ENCODE peak calls at places on chromosomes 11 and 22, in seven cellular contexts. Q is spleen, G is PC-3, I is right lobe of liver, Y is SJSA1, U is right cardiac atrium, X is choroid plexus epithelial cell. R is an unnamed sample.

GRCh38 chr22:45208993-45209838 is 31.5 kb downstream of the KIAA0930 start:
- DNase-seq in Q (peak; percentile 73), G (peak; percentile 46), I (no peak), Y (peak; percentile 92), U (no peak), X (peak; percentile 89), R (peak; percentile 85)

GRCh38 chr11:133659542-133660201 is 127.4 kb upstream of the OPCML start:
- DNase-seq in Q (no peak), G (no peak), I (no peak), Y (no peak), U (no peak), X (no peak), R (no peak)

GRCh38 chr22:17164392-17165024 is 5.4 kb upstream of the HDHD5 start:
- DNase-seq in Q (peak; percentile 19), G (no peak), I (no peak), Y (no peak), U (no peak), X (peak; percentile 10), R (no peak)

GRCh38 chr11:57432714-57433163 is 5.8 kb upstream of the SLC43A3 start:
- DNase-seq in Q (no peak), G (peak; percentile 66), I (no peak), Y (peak; percentile 62), U (no peak), X (peak; percentile 92), R (peak; percentile 96)

GRCh38 chr11:44024977-44025376 is 22.8 kb upstream of the ACCSL start:
- DNase-seq in Q (no peak), G (no peak), I (no peak), Y (no peak), U (no peak), X (no peak), R (no peak)

GRCh38 chr11:33636104-33636503 is 64.5 kb downstream of the C11orf91 start:
- DNase-seq in Q (no peak), G (peak; percentile 16), I (no peak), Y (no peak), U (no peak), X (peak; percentile 82), R (peak; percentile 39)

GRCh38 chr22:39253427-39254070 is 8.8 kb upstream of the PDGFB start:
- DNase-seq in Q (no peak), G (peak; percentile 82), I (no peak), Y (peak; percentile 88), U (peak; percentile 71), X (peak; percentile 82), R (peak; percentile 84)

GRCh38 chr22:41146573-41146972 is 54.2 kb downstream of the EP300 start:
- DNase-seq in Q (no peak), G (no peak), I (no peak), Y (no peak), U (no peak), X (peak; percentile 21), R (no peak)

GRCh38 chr22:35517769-35518530 is 22.7 kb upstream of the RASD2 start:
- DNase-seq in Q (no peak), G (peak; percentile 44), I (no peak), Y (no peak), U (no peak), X (no peak), R (no peak)

GRCh38 chr11:63239254-63239653 is 4.1 kb downstream of the SLC22A25 start:
- DNase-seq in Q (no peak), G (no peak), I (no peak), Y (no peak), U (no peak), X (no peak), R (no peak)

GRCh38 chr11:63243533-63243932 is at the start of gene SLC22A25:
- DNase-seq in Q (no peak), G (no peak), I (peak; percentile 87), Y (no peak), U (no peak), X (peak; percentile 1), R (no peak)

GRCh38 chr11:63242089-63242762 is 1.2 kb downstream of the SLC22A25 start:
- DNase-seq in Q (no peak), G (no peak), I (no peak), Y (no peak), U (no peak), X (no peak), R (no peak)

GRCh38 chr11:63240098-63240497 is 3.3 kb downstream of the SLC22A25 start:
- DNase-seq in Q (no peak), G (no peak), I (no peak), Y (no peak), U (no peak), X (no peak), R (no peak)

DNA sequence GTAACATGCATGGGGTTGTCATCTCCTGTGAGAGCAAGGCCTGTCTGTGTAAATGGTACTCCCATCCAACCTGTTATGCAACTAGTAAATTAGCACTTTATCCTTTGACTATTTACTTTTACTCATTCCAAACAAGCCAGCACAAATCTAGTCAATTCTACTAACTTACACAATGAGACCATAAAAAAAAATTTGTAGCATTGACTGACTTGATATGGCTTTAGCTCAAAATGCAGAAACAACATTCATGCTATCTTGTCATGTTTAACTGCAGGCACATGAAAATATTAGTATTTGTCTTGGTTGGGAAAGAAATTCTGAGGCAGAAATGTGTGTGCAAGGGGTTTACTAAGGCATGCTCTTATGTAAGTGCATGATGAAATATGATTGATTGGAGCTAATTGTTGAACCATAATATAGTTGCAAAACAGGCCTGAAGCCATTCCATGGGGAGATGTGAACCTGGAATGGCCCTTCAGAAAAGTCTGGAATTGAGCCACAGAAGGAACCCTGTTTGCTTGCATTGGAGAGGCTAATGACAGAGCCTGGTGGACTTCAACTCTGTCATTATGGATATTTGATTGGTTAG is 2.5 kb downstream of the SLC22A25 start:
- DNase-seq in Q (no peak), G (peak; percentile 7), I (peak; percentile 77), Y (no peak), U (no peak), X (no peak), R (no peak)
- H3K4me3 ChIP-seq in Q (no peak overlapping the region), G (no peak overlapping the region), I (peak overlapping the region; percentile 61), Y (no peak overlapping the region), U (no peak overlapping the region), X (no peak overlapping the region), R (no peak overlapping the region)

GRCh38 chr11:12114487-12115033 is 4.2 kb downstream of the MICAL2 start:
- DNase-seq in Q (no peak), G (no peak), I (no peak), Y (no peak), U (no peak), X (peak; percentile 84), R (peak; percentile 91)
- H3K4me3 ChIP-seq in Q (no peak overlapping the region), G (no peak overlapping the region), I (no peak overlapping the region), Y (no peak overlapping the region), U (no peak overlapping the region), X (peak overlapping the region; percentile 5), R (no peak overlapping the region)

GRCh38 chr11:69088676-69089146 is 40.0 kb downstream of the TPCN2 start:
- DNase-seq in Q (no peak), G (peak; percentile 93), I (peak; percentile 74), Y (peak; percentile 94), U (peak; percentile 66), X (peak; percentile 87), R (peak; percentile 81)
- H3K4me3 ChIP-seq in Q (no peak overlapping the region), G (peak overlapping the region; percentile 40), I (no peak overlapping the region), Y (no peak overlapping the region), U (no peak overlapping the region), X (peak overlapping the region; percentile 5), R (no peak overlapping the region)

GRCh38 chr11:4606231-4607015 is 1.6 kb downstream of the TRIM68 start:
- DNase-seq in Q (no peak), G (peak; percentile 9), I (no peak), Y (no peak), U (no peak), X (peak; percentile 49), R (peak; percentile 20)
- H3K4me3 ChIP-seq in Q (peak overlapping the region; percentile 78), G (peak overlapping the region; percentile 75), I (no peak overlapping the region), Y (no peak overlapping the region), U (peak overlapping the region; percentile 85), X (no peak overlapping the region), R (peak overlapping the region; percentile 78)

DNA sequence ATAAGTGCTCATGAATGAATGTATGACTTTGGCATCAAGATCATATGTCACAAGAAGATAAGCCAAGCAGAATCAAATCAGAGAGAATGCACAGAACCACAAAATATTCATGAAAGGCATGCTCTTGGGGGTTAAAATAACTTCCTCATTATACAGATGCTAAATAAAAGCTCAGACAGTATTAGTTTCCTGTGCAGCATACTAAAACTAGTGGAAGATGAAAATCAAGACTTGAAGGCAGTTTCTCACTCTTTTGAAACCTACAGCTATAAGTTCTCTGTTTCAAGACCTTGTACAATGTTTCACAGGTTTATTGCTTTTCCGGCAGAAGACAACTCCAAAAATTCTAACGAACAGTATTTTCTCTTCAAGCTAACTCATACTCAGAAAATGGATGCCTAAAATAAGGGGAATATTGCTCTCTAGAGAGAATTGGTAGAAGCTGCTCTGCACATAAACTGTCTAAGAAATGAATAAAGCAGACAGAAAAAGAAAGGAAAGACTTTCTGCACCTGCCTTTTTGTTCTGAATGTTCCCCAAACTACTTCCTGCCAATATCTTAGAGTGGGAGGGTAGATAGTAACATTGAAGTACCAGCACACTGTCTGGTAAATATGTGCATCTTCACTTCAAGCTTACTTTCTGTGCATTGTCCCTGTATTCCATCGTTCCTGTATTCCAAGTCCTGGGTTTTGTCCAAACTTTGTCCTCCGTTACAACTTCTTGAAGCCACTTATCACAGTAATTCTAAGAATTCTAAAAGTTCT is 639.4 kb upstream of the FAT3 start:
- DNase-seq in Q (no peak), G (no peak), I (no peak), Y (no peak), U (no peak), X (no peak), R (no peak)
- H3K4me3 ChIP-seq in Q (no peak overlapping the region), G (no peak overlapping the region), I (no peak overlapping the region), Y (no peak overlapping the region), U (no peak overlapping the region), X (no peak overlapping the region), R (no peak overlapping the region)

R was measured in fibroblast of villous mesenchyme.